ENCODE peak calls at places on chromosome 10, in seven cellular contexts. S is retina; Z is activated CD4-positive, CD25-positive, alpha-beta regulatory T cell treated with anti-CD3 and anti-CD28 coated beads, Interleukin-2, amount 50 U/mL, for 16 hours; O is stimulated activated CD4-positive, alpha-beta T cell treated with anti-CD3 and anti-CD28 coated beads, Interleukin-15, amount 100 ng/mL, for 1 hour; Y is activated gamma-delta T cell; M is left cardiac atrium; A is glutamatergic neuron. J is an unnamed sample.

GRCh38 chr10:100775346-100775745 is 30.0 kb downstream of the PAX2 start:
- DNase-seq in S (no peak), Z (no peak), O (no peak), Y (no peak), M (peak), A (no peak), J (no peak)

GRCh38 chr10:33196710-33197406 is 137.6 kb downstream of the NRP1 start:
- DNase-seq in S (peak), Z (no peak), O (no peak), Y (no peak), M (peak), A (no peak), J (no peak)

GRCh38 chr10:104434601-104435000 is 81.0 kb downstream of the CFAP58 start:
- DNase-seq in S (no peak), Z (no peak), O (no peak), Y (no peak), M (no peak), A (no peak), J (no peak)

GRCh38 chr10:22218448-22218847 is 633 bp upstream of the EBLN1 start:
- DNase-seq in S (no peak), Z (no peak), O (no peak), Y (no peak), M (no peak), A (no peak), J (no peak)

GRCh38 chr10:7941576-7941975 is 112.9 kb upstream of the GATA3 start:
- DNase-seq in S (no peak), Z (no peak), O (no peak), Y (no peak), M (no peak), A (no peak), J (no peak)

GRCh38 chr10:60733189-60733815 is 45.0 kb upstream of the CDK1 start:
- DNase-seq in S (peak), Z (no peak), O (peak), Y (peak), M (peak), A (peak), J (peak)

GRCh38 chr10:78321500-78321899 is 287.8 kb downstream of the RPS24 start:
- DNase-seq in S (no peak), Z (no peak), O (no peak), Y (no peak), M (no peak), A (no peak), J (peak)

GRCh38 chr10:51251110-51251509 is 176.8 kb downstream of the PRKG1 start:
- DNase-seq in S (no peak), Z (no peak), O (no peak), Y (no peak), M (no peak), A (no peak), J (no peak)

GRCh38 chr10:86376403-86376802 is 9.8 kb upstream of the GRID1 start:
- DNase-seq in S (no peak), Z (no peak), O (no peak), Y (no peak), M (no peak), A (peak), J (no peak)

GRCh38 chr10:6108631-6109443 is 20.0 kb downstream of the RBM17 start:
- DNase-seq in S (peak), Z (peak), O (no peak), Y (no peak), M (no peak), A (no peak), J (no peak)

GRCh38 chr10:70694410-70695179 is 22.3 kb downstream of the ADAMTS14 start:
- DNase-seq in S (no peak), Z (no peak), O (no peak), Y (no peak), M (no peak), A (no peak), J (no peak)

GRCh38 chr10:16787361-16787791 is 29.8 kb downstream of the RSU1 start:
- DNase-seq in S (no peak), Z (peak), O (peak), Y (peak), M (no peak), A (no peak), J (no peak)

GRCh38 chr10:57664815-57665214 is 602.9 kb downstream of the IPMK start:
- DNase-seq in S (no peak), Z (no peak), O (no peak), Y (no peak), M (no peak), A (no peak), J (no peak)

GRCh38 chr10:71599518-71599917 is 120.1 kb downstream of the C10orf105 start:
- DNase-seq in S (no peak), Z (no peak), O (no peak), Y (no peak), M (no peak), A (no peak), J (no peak)

GRCh38 chr10:28246023-28246422 is 56.8 kb downstream of the MPP7 start:
- DNase-seq in S (no peak), Z (no peak), O (no peak), Y (no peak), M (no peak), A (no peak), J (no peak)

GRCh38 chr10:60137292-60137992 is 231.1 kb upstream of the CCDC6 start:
- DNase-seq in S (no peak), Z (no peak), O (no peak), Y (no peak), M (no peak), A (no peak), J (no peak)

GRCh38 chr10:125035136-125035535 is 93.2 kb downstream of the ZRANB1 start:
- DNase-seq in S (no peak), Z (no peak), O (no peak), Y (no peak), M (no peak), A (no peak), J (no peak)